ENCODE peak calls at places on chromosomes 12 and 14, in ten cellular contexts. J, K, I, B, C, G, O, Z, A and Q are unnamed samples.

GRCh38 chr12:67716817-67717216 is 68.3 kb downstream of the DYRK2 start:
- DNase-seq in I (peak), Z (peak), G (no peak), K (no peak), C (peak), B (no peak), A (no peak), J (no peak), O (peak), Q (no peak)

GRCh38 chr12:120835304-120835612 is 68.9 kb downstream of the SPPL3 start:
- DNase-seq in C (peak), Z (no peak), B (no peak), K (no peak), G (no peak), O (no peak), A (no peak), J (no peak), I (no peak), Q (no peak)

GRCh38 chr12:125315771-125316170 is 250.5 kb downstream of the AACS start:
- DNase-seq in B (no peak), Z (no peak), G (no peak), I (no peak), C (no peak), O (no peak), A (no peak), J (no peak), K (no peak), Q (no peak)

GRCh38 chr12:77648716-77649115 is 182.0 kb upstream of the NAV3 start:
- DNase-seq in G (no peak), K (no peak), C (no peak), B (no peak), I (no peak), A (no peak), J (no peak), O (peak), Z (peak), Q (no peak)

GRCh38 chr12:104852102-104852501 is 106.0 kb downstream of the SLC41A2 start:
- DNase-seq in Z (no peak), A (no peak), B (no peak), I (no peak), G (no peak), C (no peak), J (no peak), O (peak), K (no peak), Q (no peak)

GRCh38 chr12:41364211-41364610 is 176.1 kb downstream of the PDZRN4 start:
- DNase-seq in K (no peak), Z (no peak), A (no peak), B (no peak), O (no peak), C (no peak), J (no peak), I (no peak), G (no peak), Q (no peak)

GRCh38 chr14:56273151-56273550 is 154.9 kb downstream of the PELI2 start:
- DNase-seq in J (no peak), Z (peak), G (no peak), I (no peak), K (no peak), A (no peak), O (peak), B (no peak), C (no peak), Q (peak)

GRCh38 chr14:38090506-38090905 is 117.2 kb upstream of the SSTR1 start:
- DNase-seq in K (no peak), G (no peak), Z (no peak), J (no peak), C (no peak), B (no peak), A (no peak), I (no peak), O (no peak), Q (no peak)

GRCh38 chr12:779745-780734 is 27.7 kb downstream of the WNK1 start:
- DNase-seq in O (peak), Z (peak), B (no peak), J (no peak), G (no peak), K (no peak), I (peak), A (no peak), C (no peak), Q (no peak)

GRCh38 chr12:92505373-92506340 is 197.1 kb upstream of the PLEKHG7 start:
- DNase-seq in G (no peak), C (no peak), O (peak), K (peak), A (no peak), Z (peak), J (peak), I (no peak), B (no peak), Q (peak)

GRCh38 chr12:45863332-45863731 is 127.0 kb downstream of the SCAF11 start:
- DNase-seq in K (no peak), I (no peak), J (no peak), G (no peak), B (no peak), A (no peak), Z (no peak), C (no peak), O (peak), Q (no peak)

GRCh38 chr14:105107351-105107750 is 42.1 kb upstream of the GPR132 start:
- DNase-seq in I (no peak), K (no peak), O (no peak), B (no peak), Z (no peak), A (no peak), C (no peak), G (no peak), J (no peak), Q (no peak)

GRCh38 chr12:98256830-98257229 is 258.6 kb upstream of the TMPO start:
- DNase-seq in I (no peak), O (no peak), C (no peak), Z (no peak), K (no peak), G (no peak), J (no peak), A (no peak), B (no peak), Q (no peak)

GRCh38 chr12:58608711-58609110 is 311.6 kb downstream of the LRIG3 start:
- DNase-seq in Z (peak), A (no peak), J (no peak), K (no peak), O (peak), B (no peak), I (no peak), C (no peak), G (no peak), Q (no peak)

GRCh38 chr14:64682173-64682710 is 22.0 kb upstream of the PLEKHG3 start:
- DNase-seq in Z (peak), G (no peak), A (no peak), B (no peak), I (no peak), K (no peak), O (peak), C (no peak), J (no peak), Q (peak)

GRCh38 chr14:59346796-59347510 is 118.2 kb downstream of the GPR135 start:
- DNase-seq in Z (peak), C (no peak), I (no peak), J (no peak), B (no peak), G (no peak), O (peak), K (no peak), A (no peak), Q (no peak)

GRCh38 chr12:115761784-115762183 is 515.7 kb downstream of the MED13L start:
- DNase-seq in I (no peak), A (no peak), Z (no peak), C (no peak), G (no peak), J (no peak), B (no peak), O (peak), K (no peak), Q (no peak)

GRCh38 chr14:66284346-66284745 is 201.8 kb upstream of the CCDC196 start:
- DNase-seq in C (peak), K (no peak), G (no peak), J (no peak), O (peak), A (no peak), I (peak), Z (peak), B (no peak), Q (no peak)

GRCh38 chr12:104604070-104604994 is 147.6 kb downstream of the CHST11 start:
- DNase-seq in I (no peak), C (peak), K (no peak), O (peak), A (no peak), J (no peak), G (peak), B (peak), Z (peak), Q (peak)

GRCh38 chr14:23827100-23827892 is 126.3 kb upstream of the DHRS4 start:
- DNase-seq in J (no peak), O (no peak), C (no peak), G (no peak), A (no peak), I (no peak), B (no peak), K (no peak), Z (no peak), Q (no peak)

GRCh38 chr14:59698793-59699192 is 122.2 kb upstream of the CCDC175 start:
- DNase-seq in A (no peak), C (no peak), B (no peak), K (no peak), J (no peak), I (no peak), G (no peak), O (peak), Z (peak), Q (no peak)

GRCh38 chr12:19712041-19712440 is 272.7 kb downstream of the AEBP2 start:
- DNase-seq in Z (peak), B (no peak), I (no peak), G (no peak), O (peak), K (no peak), J (no peak), C (no peak), A (no peak), Q (no peak)

GRCh38 chr12:53750812-53751335 is 905 bp downstream of the CISTR start:
- DNase-seq in O (peak), B (no peak), I (no peak), G (no peak), A (no peak), K (peak), C (no peak), J (no peak), Z (peak), Q (peak)

GRCh38 chr12:1581973-1582708 is 12.2 kb downstream of the FBXL14 start:
- DNase-seq in J (no peak), I (no peak), B (no peak), A (no peak), G (no peak), K (no peak), O (peak), Z (no peak), C (no peak), Q (no peak)

GRCh38 chr12:125330645-125331341 is 265.6 kb downstream of the AACS start:
- DNase-seq in K (peak), J (peak), O (peak), G (peak), C (no peak), Z (peak), I (peak), B (no peak), A (peak), Q (peak)

GRCh38 chr12:25051583-25052190 is 102.8 kb upstream of the BCAT1 start:
- DNase-seq in K (no peak), Z (no peak), I (no peak), G (no peak), C (no peak), J (no peak), B (no peak), A (peak), O (no peak), Q (no peak)

GRCh38 chr14:30822080-30822571 is 52.2 kb upstream of the COCH start:
- DNase-seq in A (no peak), J (no peak), Z (no peak), G (no peak), B (no peak), K (no peak), I (no peak), C (no peak), O (no peak), Q (no peak)

GRCh38 chr12:31807773-31808097 is 78.9 kb upstream of the AMN1 start:
- DNase-seq in O (no peak), B (no peak), I (no peak), K (no peak), A (no peak), G (no peak), J (no peak), Z (no peak), C (no peak), Q (no peak)

GRCh38 chr14:37172024-37172869 is at the start of gene SLC25A21:
- DNase-seq in I (peak), G (peak), B (peak), A (no peak), C (no peak), O (peak), K (peak), J (peak), Z (peak), Q (peak)

GRCh38 chr12:132175496-132176357 is 31.5 kb downstream of the NOC4L start:
- DNase-seq in O (no peak), Z (no peak), B (no peak), A (no peak), G (no peak), I (no peak), K (no peak), J (no peak), C (no peak), Q (peak)

GRCh38 chr12:1896964-1897363 is 21.5 kb downstream of the CACNA2D4 start:
- DNase-seq in Z (no peak), G (no peak), B (no peak), A (no peak), C (no peak), O (no peak), I (no peak), J (no peak), K (no peak), Q (no peak)

GRCh38 chr12:53326460-53327185 is 5.2 kb upstream of the AAAS start:
- DNase-seq in K (peak), A (no peak), I (no peak), B (no peak), G (no peak), Z (no peak), O (no peak), J (no peak), C (no peak), Q (peak)

GRCh38 chr12:20024194-20024593 is 344.1 kb upstream of the PDE3A start:
- DNase-seq in A (no peak), O (peak), B (no peak), J (no peak), Z (no peak), K (no peak), I (no peak), C (no peak), G (no peak), Q (no peak)

GRCh38 chr14:97709552-97709951 is 912.4 kb downstream of the VRK1 start:
- DNase-seq in O (no peak), Z (no peak), B (no peak), J (no peak), A (no peak), K (no peak), G (no peak), C (no peak), I (no peak), Q (no peak)

GRCh38 chr14:33696165-33696564 is 254.7 kb downstream of the EGLN3 start:
- DNase-seq in G (no peak), O (no peak), Z (no peak), B (no peak), C (no peak), A (no peak), J (no peak), K (no peak), I (no peak), Q (no peak)

GRCh38 chr12:63897931-63898330 is 53.4 kb downstream of the SRGAP1 start:
- DNase-seq in O (no peak), J (no peak), C (no peak), A (no peak), K (no peak), I (no peak), B (no peak), G (no peak), Z (no peak), Q (no peak)
- H3K9ac ChIP-seq in O (no peak), J (no peak), C (no peak), A (no peak), K (peak), I (no peak), B (no peak), G (no peak), Z (no peak), Q (no peak)

GRCh38 chr12:99686142-99686541 is 38.6 kb downstream of the GARIN6 start:
- DNase-seq in Z (no peak), G (no peak), C (no peak), K (no peak), I (no peak), A (no peak), J (no peak), O (no peak), B (no peak), Q (no peak)

GRCh38 chr12:99680276-99680675 is 32.7 kb downstream of the GARIN6 start:
- DNase-seq in G (no peak), A (no peak), I (no peak), K (no peak), J (no peak), B (no peak), Z (no peak), O (no peak), C (no peak), Q (no peak)
- H3K9ac ChIP-seq in G (no peak), A (no peak), I (no peak), K (no peak), J (no peak), B (no peak), Z (no peak), O (no peak), C (no peak), Q (no peak)

GRCh38 chr14:90383731-90384542 is 12.9 kb upstream of the CALM1 start:
- DNase-seq in Z (peak), B (no peak), C (peak), G (no peak), I (peak), J (peak), K (peak), O (peak), A (peak), Q (peak)

GRCh38 chr14:90383126-90383730 is 13.6 kb upstream of the CALM1 start:
- DNase-seq in I (peak), J (peak), G (peak), A (peak), O (peak), K (peak), Z (peak), B (peak), C (peak), Q (peak)

GRCh38 chr14:90382491-90383125 is 14.2 kb upstream of the CALM1 start:
- DNase-seq in B (no peak), I (peak), G (no peak), A (peak), J (no peak), C (peak), O (peak), K (peak), Z (peak), Q (peak)

GRCh38 chr14:90381999-90382451 is 14.8 kb upstream of the CALM1 start:
- DNase-seq in A (no peak), B (no peak), K (peak), C (no peak), J (no peak), O (no peak), I (peak), Z (no peak), G (no peak), Q (peak)

DNA sequence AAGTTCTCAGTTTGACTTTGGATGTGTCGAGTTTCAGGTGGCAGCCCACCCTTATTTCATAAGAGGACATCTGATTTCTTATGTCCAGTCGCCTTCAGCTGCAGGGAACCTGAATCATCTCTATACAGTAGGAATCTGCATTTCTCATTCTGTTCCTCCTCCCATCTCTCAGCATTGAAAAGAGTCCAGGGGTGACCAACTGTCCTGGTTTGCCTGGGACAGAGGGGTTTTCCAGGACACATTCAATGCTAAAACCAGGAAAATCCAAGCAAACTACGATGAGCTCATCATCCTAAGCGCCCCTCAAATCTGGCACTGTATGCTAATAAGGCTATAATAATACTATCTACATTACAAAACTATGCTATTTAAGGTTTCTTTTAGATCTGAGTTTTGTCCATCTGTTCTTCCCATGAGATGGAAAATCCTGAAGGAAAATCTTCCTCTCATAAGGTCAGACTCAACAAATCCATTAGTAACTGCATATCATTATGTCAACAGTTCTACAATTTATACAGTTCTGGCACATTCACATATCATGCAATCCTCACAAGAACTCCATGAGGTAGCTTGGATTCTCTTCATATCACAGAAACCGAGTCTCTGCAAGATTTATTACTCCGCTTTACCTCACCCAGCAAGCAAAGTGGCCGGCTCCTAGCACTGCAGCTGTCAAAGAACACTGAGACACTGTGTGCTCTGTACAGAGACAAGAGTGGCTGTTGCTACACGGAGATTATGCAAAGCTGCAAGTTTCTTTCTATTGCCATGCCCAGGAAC is 15.6 kb upstream of the CALM1 start:
- DNase-seq in Z (no peak), B (no peak), G (no peak), C (no peak), A (no peak), K (peak), I (peak), J (no peak), O (no peak), Q (no peak)
- H3K9ac ChIP-seq in Z (no peak), B (no peak), G (no peak), C (no peak), A (no peak), K (no peak), I (peak), J (no peak), O (peak), Q (no peak)

GRCh38 chr12:80531646-80532045 is 87.6 kb downstream of the PTPRQ start:
- DNase-seq in O (peak), B (no peak), A (no peak), Z (no peak), J (no peak), I (no peak), C (no peak), G (no peak), K (no peak), Q (no peak)
- H3K9ac ChIP-seq in O (no peak), B (no peak), A (no peak), Z (no peak), J (no peak), I (no peak), C (no peak), G (no peak), K (no peak), Q (no peak)